ENCODE peak calls at places on chromosomes 7 and 10, in seven cellular contexts. One of them, this sample, is unnamed.

GRCh38 chr7:21550821-21551531 is 8.1 kb downstream of the DNAH11 start:
- DNase-seq in kidney: no peak
- DNase-seq in occipital lobe: no peak
- DNase-seq in mesendoderm: peak
- DNase-seq in activated T-cell treated with anti-CD3 and anti-CD28 coated beads, Interleukin-2, amount 50 U/mL, for 1 hour: no peak
- DNase-seq in GM23338: peak
- DNase-seq in stimulated activated CD8-positive, alpha-beta memory T cell treated with anti-CD3 and anti-CD28 coated beads, Interleukin-2, amount 100 ng/mL, for 1 hour: no peak
- DNase-seq in this sample: no peak

GRCh38 chr7:134777470-134777869 is 2.0 kb upstream of the CALD1 start:
- DNase-seq in stimulated activated CD8-positive, alpha-beta memory T cell treated with anti-CD3 and anti-CD28 coated beads, Interleukin-2, amount 100 ng/mL, for 1 hour: no peak
- DNase-seq in GM23338: no peak
- DNase-seq in occipital lobe: no peak
- DNase-seq in mesendoderm: no peak
- DNase-seq in activated T-cell treated with anti-CD3 and anti-CD28 coated beads, Interleukin-2, amount 50 U/mL, for 1 hour: no peak
- DNase-seq in kidney: no peak
- DNase-seq in this sample: no peak

GRCh38 chr7:25926439-25926838 is 225.6 kb upstream of the NFE2L3 start:
- DNase-seq in GM23338: no peak
- DNase-seq in kidney: no peak
- DNase-seq in stimulated activated CD8-positive, alpha-beta memory T cell treated with anti-CD3 and anti-CD28 coated beads, Interleukin-2, amount 100 ng/mL, for 1 hour: no peak
- DNase-seq in mesendoderm: no peak
- DNase-seq in occipital lobe: no peak
- DNase-seq in activated T-cell treated with anti-CD3 and anti-CD28 coated beads, Interleukin-2, amount 50 U/mL, for 1 hour: no peak
- DNase-seq in this sample: no peak

GRCh38 chr7:16762177-16762576 is 8.6 kb downstream of the TSPAN13 start:
- DNase-seq in stimulated activated CD8-positive, alpha-beta memory T cell treated with anti-CD3 and anti-CD28 coated beads, Interleukin-2, amount 100 ng/mL, for 1 hour: no peak
- DNase-seq in kidney: no peak
- DNase-seq in activated T-cell treated with anti-CD3 and anti-CD28 coated beads, Interleukin-2, amount 50 U/mL, for 1 hour: no peak
- DNase-seq in GM23338: peak
- DNase-seq in mesendoderm: peak
- DNase-seq in occipital lobe: no peak
- DNase-seq in this sample: no peak

GRCh38 chr10:125103466-125104377 is 56.6 kb downstream of the CTBP2 start:
- DNase-seq in activated T-cell treated with anti-CD3 and anti-CD28 coated beads, Interleukin-2, amount 50 U/mL, for 1 hour: no peak
- DNase-seq in mesendoderm: peak
- DNase-seq in stimulated activated CD8-positive, alpha-beta memory T cell treated with anti-CD3 and anti-CD28 coated beads, Interleukin-2, amount 100 ng/mL, for 1 hour: no peak
- DNase-seq in occipital lobe: no peak
- DNase-seq in GM23338: peak
- DNase-seq in kidney: no peak
- DNase-seq in this sample: no peak

GRCh38 chr10:61438141-61438984 is 14.8 kb downstream of the TMEM26 start:
- DNase-seq in stimulated activated CD8-positive, alpha-beta memory T cell treated with anti-CD3 and anti-CD28 coated beads, Interleukin-2, amount 100 ng/mL, for 1 hour: no peak
- DNase-seq in kidney: no peak
- DNase-seq in mesendoderm: peak
- DNase-seq in occipital lobe: no peak
- DNase-seq in GM23338: no peak
- DNase-seq in activated T-cell treated with anti-CD3 and anti-CD28 coated beads, Interleukin-2, amount 50 U/mL, for 1 hour: no peak
- DNase-seq in this sample: no peak

GRCh38 chr10:35058134-35058533 is 32.0 kb downstream of the CUL2 start:
- DNase-seq in stimulated activated CD8-positive, alpha-beta memory T cell treated with anti-CD3 and anti-CD28 coated beads, Interleukin-2, amount 100 ng/mL, for 1 hour: no peak
- DNase-seq in mesendoderm: no peak
- DNase-seq in occipital lobe: no peak
- DNase-seq in kidney: no peak
- DNase-seq in GM23338: peak
- DNase-seq in activated T-cell treated with anti-CD3 and anti-CD28 coated beads, Interleukin-2, amount 50 U/mL, for 1 hour: no peak
- DNase-seq in this sample: no peak

GRCh38 chr7:139563856-139564255 is 40.4 kb downstream of the CLEC2L start:
- DNase-seq in mesendoderm: no peak
- DNase-seq in kidney: no peak
- DNase-seq in stimulated activated CD8-positive, alpha-beta memory T cell treated with anti-CD3 and anti-CD28 coated beads, Interleukin-2, amount 100 ng/mL, for 1 hour: no peak
- DNase-seq in activated T-cell treated with anti-CD3 and anti-CD28 coated beads, Interleukin-2, amount 50 U/mL, for 1 hour: no peak
- DNase-seq in GM23338: no peak
- DNase-seq in occipital lobe: no peak
- DNase-seq in this sample: no peak

GRCh38 chr7:139752148-139752547 is 25.6 kb downstream of the HIPK2 start:
- DNase-seq in kidney: no peak
- DNase-seq in activated T-cell treated with anti-CD3 and anti-CD28 coated beads, Interleukin-2, amount 50 U/mL, for 1 hour: no peak
- DNase-seq in mesendoderm: no peak
- DNase-seq in stimulated activated CD8-positive, alpha-beta memory T cell treated with anti-CD3 and anti-CD28 coated beads, Interleukin-2, amount 100 ng/mL, for 1 hour: no peak
- DNase-seq in occipital lobe: no peak
- DNase-seq in GM23338: no peak
- DNase-seq in this sample: no peak

GRCh38 chr10:75654171-75654772 is 222.8 kb downstream of the LRMDA start:
- DNase-seq in kidney: no peak
- DNase-seq in GM23338: no peak
- DNase-seq in stimulated activated CD8-positive, alpha-beta memory T cell treated with anti-CD3 and anti-CD28 coated beads, Interleukin-2, amount 100 ng/mL, for 1 hour: no peak
- DNase-seq in mesendoderm: no peak
- DNase-seq in activated T-cell treated with anti-CD3 and anti-CD28 coated beads, Interleukin-2, amount 50 U/mL, for 1 hour: no peak
- DNase-seq in occipital lobe: no peak
- DNase-seq in this sample: no peak

GRCh38 chr7:151631149-151631967 is 111.7 kb upstream of the RHEB start:
- DNase-seq in stimulated activated CD8-positive, alpha-beta memory T cell treated with anti-CD3 and anti-CD28 coated beads, Interleukin-2, amount 100 ng/mL, for 1 hour: no peak
- DNase-seq in GM23338: peak
- DNase-seq in mesendoderm: peak
- DNase-seq in occipital lobe: no peak
- DNase-seq in kidney: no peak
- DNase-seq in activated T-cell treated with anti-CD3 and anti-CD28 coated beads, Interleukin-2, amount 50 U/mL, for 1 hour: no peak
- DNase-seq in this sample: no peak

GRCh38 chr10:63429280-63429679 is 36.5 kb downstream of the JMJD1C start:
- DNase-seq in GM23338: no peak
- DNase-seq in mesendoderm: peak
- DNase-seq in activated T-cell treated with anti-CD3 and anti-CD28 coated beads, Interleukin-2, amount 50 U/mL, for 1 hour: no peak
- DNase-seq in kidney: no peak
- DNase-seq in occipital lobe: no peak
- DNase-seq in stimulated activated CD8-positive, alpha-beta memory T cell treated with anti-CD3 and anti-CD28 coated beads, Interleukin-2, amount 100 ng/mL, for 1 hour: no peak
- DNase-seq in this sample: no peak

GRCh38 chr10:45655219-45655618 is 17.4 kb downstream of the ZFAND4 start:
- DNase-seq in mesendoderm: no peak
- DNase-seq in GM23338: no peak
- DNase-seq in kidney: no peak
- DNase-seq in stimulated activated CD8-positive, alpha-beta memory T cell treated with anti-CD3 and anti-CD28 coated beads, Interleukin-2, amount 100 ng/mL, for 1 hour: no peak
- DNase-seq in occipital lobe: no peak
- DNase-seq in activated T-cell treated with anti-CD3 and anti-CD28 coated beads, Interleukin-2, amount 50 U/mL, for 1 hour: no peak
- DNase-seq in this sample: no peak

GRCh38 chr7:1310936-1311335 is 78.3 kb downstream of the UNCX start:
- DNase-seq in stimulated activated CD8-positive, alpha-beta memory T cell treated with anti-CD3 and anti-CD28 coated beads, Interleukin-2, amount 100 ng/mL, for 1 hour: no peak
- DNase-seq in GM23338: no peak
- DNase-seq in mesendoderm: no peak
- DNase-seq in occipital lobe: no peak
- DNase-seq in kidney: no peak
- DNase-seq in activated T-cell treated with anti-CD3 and anti-CD28 coated beads, Interleukin-2, amount 50 U/mL, for 1 hour: no peak
- DNase-seq in this sample: no peak

GRCh38 chr7:140533394-140533872 is 54.1 kb upstream of the MKRN1 start:
- DNase-seq in mesendoderm: no peak
- DNase-seq in GM23338: no peak
- DNase-seq in activated T-cell treated with anti-CD3 and anti-CD28 coated beads, Interleukin-2, amount 50 U/mL, for 1 hour: no peak
- DNase-seq in occipital lobe: no peak
- DNase-seq in stimulated activated CD8-positive, alpha-beta memory T cell treated with anti-CD3 and anti-CD28 coated beads, Interleukin-2, amount 100 ng/mL, for 1 hour: no peak
- DNase-seq in kidney: peak
- DNase-seq in this sample: no peak

GRCh38 chr10:18164771-18165361 is 24.6 kb downstream of the CACNB2 start:
- DNase-seq in occipital lobe: no peak
- DNase-seq in activated T-cell treated with anti-CD3 and anti-CD28 coated beads, Interleukin-2, amount 50 U/mL, for 1 hour: no peak
- DNase-seq in GM23338: no peak
- DNase-seq in mesendoderm: no peak
- DNase-seq in kidney: no peak
- DNase-seq in stimulated activated CD8-positive, alpha-beta memory T cell treated with anti-CD3 and anti-CD28 coated beads, Interleukin-2, amount 100 ng/mL, for 1 hour: no peak
- DNase-seq in this sample: no peak

GRCh38 chr10:98030093-98030821 is at the start of gene CRTAC1:
- DNase-seq in GM23338: peak
- DNase-seq in mesendoderm: peak
- DNase-seq in activated T-cell treated with anti-CD3 and anti-CD28 coated beads, Interleukin-2, amount 50 U/mL, for 1 hour: no peak
- DNase-seq in stimulated activated CD8-positive, alpha-beta memory T cell treated with anti-CD3 and anti-CD28 coated beads, Interleukin-2, amount 100 ng/mL, for 1 hour: no peak
- DNase-seq in occipital lobe: peak
- DNase-seq in kidney: peak
- DNase-seq in this sample: peak

GRCh38 chr7:54955296-54955695 is 63.5 kb upstream of the EGFR start:
- DNase-seq in occipital lobe: no peak
- DNase-seq in stimulated activated CD8-positive, alpha-beta memory T cell treated with anti-CD3 and anti-CD28 coated beads, Interleukin-2, amount 100 ng/mL, for 1 hour: no peak
- DNase-seq in activated T-cell treated with anti-CD3 and anti-CD28 coated beads, Interleukin-2, amount 50 U/mL, for 1 hour: no peak
- DNase-seq in kidney: no peak
- DNase-seq in GM23338: no peak
- DNase-seq in mesendoderm: no peak
- DNase-seq in this sample: no peak

GRCh38 chr7:30251708-30252329 is 32.6 kb upstream of the ZNRF2 start:
- DNase-seq in occipital lobe: no peak
- DNase-seq in kidney: no peak
- DNase-seq in GM23338: no peak
- DNase-seq in activated T-cell treated with anti-CD3 and anti-CD28 coated beads, Interleukin-2, amount 50 U/mL, for 1 hour: no peak
- DNase-seq in mesendoderm: no peak
- DNase-seq in stimulated activated CD8-positive, alpha-beta memory T cell treated with anti-CD3 and anti-CD28 coated beads, Interleukin-2, amount 100 ng/mL, for 1 hour: no peak
- DNase-seq in this sample: no peak

GRCh38 chr10:49136525-49136924 is 2.7 kb upstream of the FAM170B start:
- DNase-seq in stimulated activated CD8-positive, alpha-beta memory T cell treated with anti-CD3 and anti-CD28 coated beads, Interleukin-2, amount 100 ng/mL, for 1 hour: no peak
- DNase-seq in mesendoderm: no peak
- DNase-seq in kidney: no peak
- DNase-seq in occipital lobe: no peak
- DNase-seq in GM23338: no peak
- DNase-seq in activated T-cell treated with anti-CD3 and anti-CD28 coated beads, Interleukin-2, amount 50 U/mL, for 1 hour: no peak
- DNase-seq in this sample: no peak

GRCh38 chr10:42987121-42987541 is 89.7 kb upstream of the RET start:
- DNase-seq in GM23338: no peak
- DNase-seq in stimulated activated CD8-positive, alpha-beta memory T cell treated with anti-CD3 and anti-CD28 coated beads, Interleukin-2, amount 100 ng/mL, for 1 hour: no peak
- DNase-seq in kidney: no peak
- DNase-seq in mesendoderm: no peak
- DNase-seq in occipital lobe: no peak
- DNase-seq in activated T-cell treated with anti-CD3 and anti-CD28 coated beads, Interleukin-2, amount 50 U/mL, for 1 hour: no peak
- DNase-seq in this sample: no peak

GRCh38 chr10:33122014-33122788 is 164.2 kb upstream of the ITGB1 start:
- DNase-seq in occipital lobe: no peak
- DNase-seq in stimulated activated CD8-positive, alpha-beta memory T cell treated with anti-CD3 and anti-CD28 coated beads, Interleukin-2, amount 100 ng/mL, for 1 hour: no peak
- DNase-seq in kidney: no peak
- DNase-seq in GM23338: no peak
- DNase-seq in mesendoderm: no peak
- DNase-seq in activated T-cell treated with anti-CD3 and anti-CD28 coated beads, Interleukin-2, amount 50 U/mL, for 1 hour: no peak
- DNase-seq in this sample: no peak

GRCh38 chr10:96370575-96371157 is 11.9 kb upstream of the OPALIN start:
- DNase-seq in activated T-cell treated with anti-CD3 and anti-CD28 coated beads, Interleukin-2, amount 50 U/mL, for 1 hour: peak
- DNase-seq in occipital lobe: peak
- DNase-seq in GM23338: peak
- DNase-seq in stimulated activated CD8-positive, alpha-beta memory T cell treated with anti-CD3 and anti-CD28 coated beads, Interleukin-2, amount 100 ng/mL, for 1 hour: no peak
- DNase-seq in mesendoderm: peak
- DNase-seq in kidney: no peak
- DNase-seq in this sample: peak

GRCh38 chr10:74077416-74077815 is 73.2 kb downstream of the AP3M1 start:
- DNase-seq in stimulated activated CD8-positive, alpha-beta memory T cell treated with anti-CD3 and anti-CD28 coated beads, Interleukin-2, amount 100 ng/mL, for 1 hour: no peak
- DNase-seq in activated T-cell treated with anti-CD3 and anti-CD28 coated beads, Interleukin-2, amount 50 U/mL, for 1 hour: no peak
- DNase-seq in GM23338: no peak
- DNase-seq in mesendoderm: no peak
- DNase-seq in occipital lobe: no peak
- DNase-seq in kidney: no peak
- DNase-seq in this sample: no peak

GRCh38 chr10:102988404-102989314 is 70.6 kb downstream of the CNNM2 start:
- DNase-seq in stimulated activated CD8-positive, alpha-beta memory T cell treated with anti-CD3 and anti-CD28 coated beads, Interleukin-2, amount 100 ng/mL, for 1 hour: no peak
- DNase-seq in mesendoderm: no peak
- DNase-seq in activated T-cell treated with anti-CD3 and anti-CD28 coated beads, Interleukin-2, amount 50 U/mL, for 1 hour: no peak
- DNase-seq in kidney: no peak
- DNase-seq in GM23338: no peak
- DNase-seq in occipital lobe: no peak
- DNase-seq in this sample: no peak